ENCODE peak calls at places on chromosomes 4 and X, in four cellular contexts. A, T, N and D are unnamed samples.

GRCh38 chrX:47177079-47177478 is 16.6 kb upstream of the UBA1 start:
- DNase-seq in A (no peak), T (no peak), N (no peak), D (no peak)

GRCh38 chr4:103075894-103076776 is at the start of gene SLC9B2:
- DNase-seq in A (peak), N (no peak), T (peak), D (peak)

GRCh38 chr4:139934786-139935330 is 219.1 kb downstream of the MAML3 start:
- DNase-seq in N (no peak), T (no peak), A (no peak), D (no peak)

GRCh38 chrX:1411331-1411730 is 19.4 kb upstream of the SLC25A6 start:
- DNase-seq in T (no peak), N (no peak), A (no peak), D (no peak)

GRCh38 chr4:171774642-171775041 is 38.6 kb upstream of the GALNTL6 start:
- DNase-seq in T (no peak), N (no peak), A (no peak), D (no peak)

GRCh38 chr4:139419388-139419914 is 34.5 kb upstream of the RAB33B start:
- DNase-seq in N (no peak), A (peak), T (no peak), D (no peak)

GRCh38 chrX:40933132-40934078 is 151.8 kb upstream of the USP9X start:
- DNase-seq in A (peak), N (no peak), T (peak), D (no peak)

GRCh38 chrX:125205084-125205917 is 114.4 kb upstream of the TEX13C start:
- DNase-seq in T (peak), N (no peak), A (no peak), D (peak)

GRCh38 chr4:47674173-47674572 is 163.7 kb downstream of the CORIN start:
- DNase-seq in T (no peak), A (no peak), N (no peak), D (no peak)

GRCh38 chrX:39499996-39500395 is 597.8 kb downstream of the BCOR start:
- DNase-seq in A (no peak), T (no peak), N (no peak), D (no peak)

GRCh38 chr4:55876387-55876786 is 22.9 kb downstream of the EXOC1 start:
- DNase-seq in A (no peak), T (no peak), N (no peak), D (no peak)

GRCh38 chrX:16836371-16836770 is 33.8 kb downstream of the RBBP7 start:
- DNase-seq in T (peak), A (peak), N (no peak), D (no peak)

GRCh38 chr4:13182136-13182535 is 302.0 kb downstream of the RAB28 start:
- DNase-seq in A (no peak), N (no peak), T (no peak), D (no peak)

GRCh38 chrX:1434871-1435240 is 17.9 kb downstream of the ASMTL start:
- DNase-seq in A (no peak), T (no peak), N (no peak), D (no peak)

GRCh38 chr4:81685105-81685504 is 213.4 kb upstream of the RASGEF1B start:
- DNase-seq in T (no peak), A (no peak), N (no peak), D (no peak)

GRCh38 chr4:91502365-91502764 is 801.4 kb upstream of the GRID2 start:
- DNase-seq in T (peak), N (no peak), A (no peak), D (no peak)

GRCh38 chr4:176769519-176769918 is 23.2 kb downstream of the VEGFC start:
- DNase-seq in T (no peak), N (no peak), A (peak), D (no peak)

GRCh38 chrX:69503835-69504625 is at the start of gene NALF2:
- DNase-seq in T (peak), A (peak), N (no peak), D (peak)

GRCh38 chr4:25370242-25370641 is 6.8 kb upstream of the ANAPC4 start:
- DNase-seq in N (no peak), T (peak), A (no peak), D (no peak)

GRCh38 chr4:95627709-95628108 is 78.9 kb upstream of the UNC5C start:
- DNase-seq in T (no peak), N (no peak), A (no peak), D (no peak)

GRCh38 chrX:130171446-130172126 is at the start of gene RAB33A:
- DNase-seq in T (no peak), A (no peak), N (no peak), D (no peak)

GRCh38 chrX:119790977-119791436 is 423 bp downstream of the RPL39 start:
- DNase-seq in A (peak), T (peak), N (no peak), D (no peak)

GRCh38 chrX:11105080-11105479 is 6.1 kb upstream of the HCCS start:
- DNase-seq in N (no peak), T (no peak), A (peak), D (no peak)

GRCh38 chrX:10404435-10404834 is 215.9 kb downstream of the MID1 start:
- DNase-seq in T (no peak), N (no peak), A (peak), D (no peak)

GRCh38 chrX:126701380-126701779 is 118.1 kb upstream of the PRR32 start:
- DNase-seq in A (no peak), N (no peak), T (no peak), D (no peak)

GRCh38 chr4:168645933-168646768 is 149.3 kb downstream of the PALLD start:
- DNase-seq in N (no peak), T (peak), A (no peak), D (no peak)

GRCh38 chr4:107213410-107213809 is 177.3 kb upstream of the DKK2 start:
- DNase-seq in T (no peak), N (no peak), A (no peak), D (no peak)

GRCh38 chrX:50707955-50708694 is 105.9 kb downstream of the SHROOM4 start:
- DNase-seq in A (no peak), T (no peak), N (no peak), D (no peak)

GRCh38 chr4:142778430-142778829 is 67.7 kb downstream of the INPP4B start:
- DNase-seq in A (peak), N (no peak), T (no peak), D (no peak)

GRCh38 chr4:190015538-190016368 is 11.3 kb downstream of the FRG2 start:
- DNase-seq in A (no peak), T (peak), N (no peak), D (no peak)

GRCh38 chr4:190018201-190018920 is 8.7 kb downstream of the FRG2 start:
- DNase-seq in T (no peak), A (no peak), N (no peak), D (no peak)

GRCh38 chr4:190019023-190019858 is 7.8 kb downstream of the FRG2 start:
- DNase-seq in T (peak), N (no peak), A (no peak), D (no peak)

GRCh38 chr4:190016369-190017289 is 10.4 kb downstream of the FRG2 start:
- DNase-seq in N (no peak), T (peak), A (no peak), D (no peak)

DNA sequence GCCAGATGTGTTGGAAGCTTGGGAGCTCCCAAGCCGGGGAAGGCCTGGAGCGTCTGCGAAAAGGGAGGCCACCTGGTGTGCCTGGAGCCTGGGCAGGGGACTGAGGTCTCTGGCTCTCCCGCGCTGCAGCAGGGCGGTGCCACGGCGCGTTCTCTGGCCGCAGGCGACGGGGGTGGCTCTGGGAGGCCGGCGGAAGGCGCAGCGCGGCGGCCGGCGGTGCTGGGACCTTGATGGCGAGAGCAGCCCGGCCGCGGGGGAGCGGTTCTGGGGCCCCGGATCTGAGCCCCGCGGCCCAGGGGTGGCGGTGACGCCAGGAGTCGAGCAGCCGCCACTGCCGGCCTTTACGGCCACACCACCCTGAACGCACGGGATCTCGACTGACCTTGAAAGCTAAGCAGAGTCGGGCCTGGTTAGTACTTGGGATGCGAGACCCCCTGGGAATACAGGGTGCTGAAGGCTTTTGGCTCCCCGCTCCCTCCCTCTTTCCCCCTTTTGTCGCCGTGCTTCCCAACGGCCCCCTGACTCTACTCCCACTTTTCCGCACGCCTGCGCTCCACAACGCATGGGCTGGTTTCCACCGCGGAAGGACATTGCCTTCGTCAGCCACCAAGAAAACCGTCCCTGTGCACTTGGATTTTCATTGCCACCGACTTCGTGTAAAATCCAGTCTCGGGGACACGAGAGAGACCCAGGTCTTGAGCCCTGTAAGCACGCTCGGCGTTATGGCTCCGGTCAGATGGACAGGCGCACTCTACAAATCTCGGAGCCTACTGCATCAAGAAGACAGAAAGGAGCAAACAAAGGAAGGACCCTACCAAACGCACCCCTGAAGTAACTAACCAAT is 9.5 kb downstream of the FRG2 start:
- DNase-seq in T (peak), N (no peak), A (no peak), D (no peak)
- H3K23ac ChIP-seq in T (no peak), N (no peak), A (no peak), D (peak)

GRCh38 chr4:2796261-2797187 is 3.6 kb downstream of the SH3BP2 start:
- DNase-seq in T (no peak), A (peak), N (no peak), D (no peak)
- H2BK5ac ChIP-seq in T (no peak), A (peak), N (no peak), D (peak)

DNA sequence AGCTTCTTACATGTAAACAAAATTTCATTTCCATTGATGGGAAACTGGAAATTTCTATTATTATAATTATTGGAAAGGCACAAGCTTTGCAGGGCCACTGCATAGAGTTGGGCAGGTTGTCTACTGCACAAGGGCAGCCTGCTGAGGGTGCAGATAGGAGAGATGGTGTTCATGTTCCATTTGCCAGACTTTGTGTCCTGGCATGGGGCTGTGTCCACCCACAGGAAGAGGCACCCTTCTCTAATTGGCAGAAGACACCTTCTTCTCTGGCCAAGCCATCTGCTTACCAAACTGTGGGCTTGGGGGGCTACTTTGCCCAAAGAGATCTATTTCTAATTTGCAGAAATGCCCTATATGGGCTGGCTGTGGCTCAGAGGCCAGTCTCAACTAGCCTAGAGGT is 140.7 kb downstream of the GATB start:
- DNase-seq in A (no peak), N (no peak), T (no peak), D (no peak)
- H2BK15ac ChIP-seq in A (no peak), N (no peak), T (no peak), D (no peak)

GRCh38 chr4:83556836-83557235 is 20.9 kb downstream of the GPAT3 start:
- DNase-seq in A (no peak), T (no peak), N (no peak), D (no peak)

GRCh38 chr4:83556006-83556712 is 20.3 kb downstream of the GPAT3 start:
- DNase-seq in A (no peak), T (no peak), N (no peak), D (no peak)

GRCh38 chr4:83558059-83558648 is 22.2 kb downstream of the GPAT3 start:
- DNase-seq in N (no peak), A (no peak), T (no peak), D (no peak)

GRCh38 chr4:83560523-83560922 is 24.6 kb downstream of the GPAT3 start:
- DNase-seq in T (no peak), A (no peak), N (no peak), D (no peak)

GRCh38 chr4:83558693-83559092 is 22.8 kb downstream of the GPAT3 start:
- DNase-seq in N (no peak), A (peak), T (no peak), D (no peak)
- H3K23ac ChIP-seq in N (no peak), A (no peak), T (no peak), D (no peak)

GRCh38 chr4:76754439-76754838 is 143.5 kb downstream of the SOWAHB start:
- DNase-seq in A (no peak), T (no peak), N (no peak), D (no peak)
- H2BK5ac ChIP-seq in A (peak), T (no peak), N (no peak), D (no peak)

GRCh38 chr4:128385199-128385598 is 97.6 kb upstream of the PGRMC2 start:
- DNase-seq in N (no peak), T (peak), A (no peak), D (no peak)

GRCh38 chr4:128385683-128386304 is 98.2 kb upstream of the PGRMC2 start:
- DNase-seq in T (peak), A (peak), N (no peak), D (no peak)

GRCh38 chr4:128386761-128387599 is 99.4 kb upstream of the PGRMC2 start:
- DNase-seq in T (peak), A (peak), N (no peak), D (no peak)

GRCh38 chr4:128384091-128384520 is 96.5 kb upstream of the PGRMC2 start:
- DNase-seq in T (peak), N (no peak), A (peak), D (no peak)

GRCh38 chr4:128384765-128385164 is 97.2 kb upstream of the PGRMC2 start:
- DNase-seq in T (no peak), A (no peak), N (no peak), D (no peak)
- H2BK15ac ChIP-seq in T (no peak), A (peak), N (no peak), D (no peak)